ENCODE peak calls at places on chromosomes 11 and 22, in four cellular contexts. A is fibroblast of lung, H is upper lobe of right lung, O is neural progenitor cell. C is an unnamed sample.

GRCh38 chr11:112114460-112114859 is 27.8 kb downstream of the SDHD start:
- DNase-seq in H (no peak), A (no peak), O (no peak), C (no peak)

GRCh38 chr22:46480396-46480795 is 57.0 kb downstream of the CELSR1 start:
- DNase-seq in A (no peak), O (no peak), H (no peak), C (no peak)

GRCh38 chr11:6757373-6757967 is 14.3 kb downstream of the OR2AG2 start:
- DNase-seq in A (peak; percentile 67), H (no peak), O (peak; percentile 70), C (no peak)

GRCh38 chr22:19522190-19522880 is 1.9 kb downstream of the CLDN5 start:
- DNase-seq in H (no peak), A (no peak), O (no peak), C (no peak)

GRCh38 chr22:24728790-24729637 is 45.5 kb downstream of the PIWIL3 start:
- DNase-seq in H (no peak), A (peak; percentile 81), O (peak; percentile 60), C (no peak)

GRCh38 chr11:128732471-128733277 is 38.8 kb downstream of the FLI1 start:
- DNase-seq in H (no peak), A (no peak), O (no peak), C (no peak)

GRCh38 chr11:33732176-33732575 is 4.0 kb downstream of the CD59 start:
- DNase-seq in O (no peak), A (no peak), H (no peak), C (no peak)

GRCh38 chr11:17645190-17645970 is 74.0 kb upstream of the MYOD1 start:
- DNase-seq in H (peak; percentile 51), O (no peak), A (no peak), C (no peak)

GRCh38 chr22:49593509-49593908 is 234.2 kb downstream of the BRD1 start:
- DNase-seq in A (no peak), H (no peak), O (no peak), C (no peak)

GRCh38 chr11:26823963-26824362 is 102.1 kb upstream of the SLC5A12 start:
- DNase-seq in A (no peak), O (no peak), H (no peak), C (no peak)

GRCh38 chr22:45224988-45225731 is 15.5 kb downstream of the KIAA0930 start:
- DNase-seq in H (no peak), A (no peak), O (no peak), C (peak; percentile 42)

GRCh38 chr11:100403817-100404216 is 283.3 kb upstream of the ARHGAP42 start:
- DNase-seq in O (peak; percentile 42), A (peak; percentile 56), H (no peak), C (no peak)

GRCh38 chr11:95378789-95379188 is 147.8 kb upstream of the SESN3 start:
- DNase-seq in H (no peak), A (no peak), O (no peak), C (no peak)

GRCh38 chr22:44455151-44455962 is 42.7 kb downstream of the RTL6 start:
- DNase-seq in H (no peak), A (no peak), O (no peak), C (no peak)

GRCh38 chr22:49179886-49180682 is 647.6 kb downstream of the BRD1 start:
- DNase-seq in A (no peak), O (no peak), H (no peak), C (peak; percentile 35)

GRCh38 chr22:24826710-24827285 is 20.8 kb downstream of the SGSM1 start:
- DNase-seq in H (no peak), O (no peak), A (no peak), C (no peak)

GRCh38 chr11:24651873-24652272 is 155.0 kb downstream of the LUZP2 start:
- DNase-seq in O (no peak), H (no peak), A (no peak), C (no peak)

GRCh38 chr22:43845981-43846380 is 16.3 kb downstream of the SULT4A1 start:
- DNase-seq in A (no peak), O (no peak), H (peak; percentile 48), C (no peak)

GRCh38 chr11:129608711-129609110 is 206.9 kb upstream of the TMEM45B start:
- DNase-seq in H (no peak), A (no peak), O (no peak), C (no peak)

GRCh38 chr11:57249384-57250319 is 12.6 kb upstream of the APLNR start:
- DNase-seq in O (peak; percentile 74), H (peak; percentile 80), A (peak; percentile 72), C (peak; percentile 68)

GRCh38 chr11:47917643-47918369 is 62.6 kb upstream of the PTPRJ start:
- DNase-seq in H (peak; percentile 90), O (no peak), A (peak; percentile 99), C (peak; percentile 92)

GRCh38 chr11:33347490-33348125 is 90.4 kb downstream of the HIPK3 start:
- DNase-seq in O (no peak), H (no peak), A (no peak), C (no peak)

GRCh38 chr11:1665313-1665712 is 31.7 kb upstream of the KRTAP5-6 start:
- DNase-seq in O (no peak), H (no peak), A (no peak), C (no peak)

GRCh38 chr11:12280199-12280837 is 97.1 kb upstream of the PARVA start:
- DNase-seq in O (peak; percentile 14), H (no peak), A (no peak), C (no peak)

GRCh38 chr11:70034740-70035365 is 43.3 kb upstream of the ANO1 start:
- DNase-seq in H (no peak), A (no peak), O (no peak), C (no peak)

GRCh38 chr11:61106906-61107470 is 4.7 kb downstream of the CD5 start:
- DNase-seq in H (peak; percentile 25), O (no peak), A (no peak), C (no peak)

GRCh38 chr11:78957481-78958245 is 383.0 kb upstream of the NARS2 start:
- DNase-seq in O (no peak), H (no peak), A (peak; percentile 68), C (no peak)

GRCh38 chr22:45645526-45646414 is 25.9 kb upstream of the ATXN10 start:
- DNase-seq in H (peak; percentile 89), A (peak; percentile 37), O (peak; percentile 86), C (peak; percentile 83)

GRCh38 chr11:2471804-2472096 is 26.9 kb downstream of the KCNQ1 start:
- DNase-seq in H (no peak), A (no peak), O (no peak), C (no peak)

GRCh38 chr11:86152006-86152862 is 83.3 kb upstream of the PICALM start:
- DNase-seq in A (no peak), H (no peak), O (no peak), C (no peak)

GRCh38 chr11:129453293-129453721 is 77.7 kb downstream of the BARX2 start:
- DNase-seq in O (peak; percentile 73), A (no peak), H (no peak), C (no peak)

GRCh38 chr22:24588370-24588755 is 4.5 kb downstream of the LRRC75B start:
- DNase-seq in A (no peak), H (no peak), O (no peak), C (no peak)

GRCh38 chr11:2537010-2537695 is 92.3 kb downstream of the KCNQ1 start:
- DNase-seq in H (no peak), O (no peak), A (no peak), C (peak; percentile 20)

GRCh38 chr11:46337626-46338345 is 9.5 kb upstream of the DGKZ start:
- DNase-seq in O (no peak), H (no peak), A (no peak), C (no peak)

GRCh38 chr22:27870234-27871191 is 48.5 kb downstream of the PITPNB start:
- DNase-seq in H (no peak), A (no peak), O (no peak), C (no peak)

GRCh38 chr22:48404004-48404403 is 1423.7 kb downstream of the BRD1 start:
- DNase-seq in H (no peak), A (no peak), O (no peak), C (no peak)

GRCh38 chr11:22725079-22725478 is 58.7 kb downstream of the GAS2 start:
- DNase-seq in O (no peak), A (no peak), H (no peak), C (no peak)

DNA sequence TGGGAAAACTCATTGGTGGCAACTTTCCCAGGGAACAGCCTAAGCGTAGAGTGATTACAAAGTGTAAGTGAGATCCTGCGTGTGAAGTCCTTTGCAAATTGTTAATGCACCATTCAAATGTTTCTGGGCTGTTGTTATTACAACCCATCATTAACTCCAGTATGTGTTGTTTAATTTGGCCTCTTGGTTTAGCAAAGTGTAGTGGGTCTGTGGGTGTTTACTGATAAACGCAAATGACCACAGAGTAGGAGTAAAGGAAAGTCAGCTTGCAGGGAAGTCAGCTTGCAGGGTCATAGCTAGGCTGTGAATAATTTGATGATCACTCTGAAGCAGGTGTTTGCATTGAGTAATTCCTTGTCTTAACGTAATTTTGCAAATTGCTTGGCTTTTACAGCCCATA is 88.1 kb upstream of the DBX1 start:
- DNase-seq in A (no peak), H (no peak), O (no peak), C (no peak)
- H3K36me3 ChIP-seq in A (no peaks in the 10 kb centered on the region), H (no peaks in the 10 kb centered on the region), O (no peaks in the 10 kb centered on the region), C (no peaks in the 10 kb centered on the region)

GRCh38 chr22:26553056-26553752 is 36.7 kb downstream of the TPST2 start:
- DNase-seq in H (no peak), A (peak; percentile 80), O (no peak), C (no peak)
- H3K4me1 ChIP-seq in H (peaks cover 7% of the 10 kb centered on the region), A (peaks cover 19% of the 10 kb centered on the region), O (peaks cover 11% of the 10 kb centered on the region), C (peaks cover 50% of the 10 kb centered on the region)

GRCh38 chr11:20561915-20562314 is 37.5 kb upstream of the SLC6A5 start:
- DNase-seq in A (no peak), O (no peak), H (no peak), C (no peak)
- H3K36me3 ChIP-seq in A (no peaks in the 10 kb centered on the region), O (no peaks in the 10 kb centered on the region), H (no peaks in the 10 kb centered on the region), C (no peaks in the 10 kb centered on the region)

DNA sequence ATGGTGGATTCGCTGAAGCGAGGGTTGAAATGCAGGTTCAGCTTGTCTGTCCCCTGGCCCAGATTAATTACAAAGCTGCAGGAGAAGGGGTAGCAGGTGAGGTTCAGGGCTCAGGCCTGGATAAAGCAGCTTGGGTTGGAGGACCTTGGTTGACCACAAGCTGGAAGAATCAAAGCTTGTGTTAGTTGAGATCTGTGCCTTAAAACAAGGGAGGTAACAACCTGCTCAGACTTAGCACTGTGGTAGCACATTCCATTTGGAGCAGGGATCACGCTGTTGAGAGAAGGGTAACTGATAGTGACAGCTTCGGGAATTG is 9.3 kb downstream of the LGALS2 start:
- DNase-seq in O (no peak), A (no peak), H (no peak), C (no peak)
- H3K4me1 ChIP-seq in O (no peaks in the 10 kb centered on the region), A (peaks cover 5% of the 10 kb centered on the region), H (peaks cover 42% of the 10 kb centered on the region), C (peaks cover 63% of the 10 kb centered on the region)

DNA sequence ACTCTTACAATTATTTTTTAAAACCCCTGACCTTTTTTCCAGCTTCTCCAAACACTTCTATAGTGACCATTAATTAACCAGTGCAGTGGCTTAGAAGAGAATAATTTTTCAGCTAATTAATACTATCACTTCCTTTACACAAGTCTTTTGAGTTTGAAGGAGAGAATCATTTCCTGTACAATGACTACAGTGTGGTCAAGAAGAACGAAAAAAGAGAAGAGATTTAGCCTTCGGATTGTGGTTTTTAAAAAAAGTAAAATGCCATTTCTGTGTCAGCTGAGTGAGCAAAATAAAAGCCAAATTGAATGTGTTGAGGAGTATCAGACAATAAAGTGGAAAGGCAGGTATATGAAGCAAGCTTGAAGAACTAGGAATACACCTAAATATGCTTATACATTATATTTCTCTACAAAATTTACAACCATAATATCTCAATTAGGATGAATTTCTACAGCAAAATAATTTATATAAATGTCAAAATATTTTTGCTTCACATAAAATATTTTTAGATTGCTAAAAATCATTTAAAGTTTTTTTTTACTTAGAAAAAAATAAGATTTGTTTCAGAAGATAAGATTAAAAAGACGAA is 1155.2 kb upstream of the CNTN5 start:
- DNase-seq in A (no peak), O (no peak), H (no peak), C (no peak)
- H3K36me3 ChIP-seq in A (no peaks in the 10 kb centered on the region), O (no peaks in the 10 kb centered on the region), H (no peaks in the 10 kb centered on the region), C (no peaks in the 10 kb centered on the region)

C was measured in lower lobe of right lung.